ENCODE peak calls at places on chromosome 6, in six cellular contexts. I is HFFc6; J is NB4; R is stimulated activated CD8-positive, alpha-beta memory T cell treated with anti-CD3 and anti-CD28 coated beads, Interleukin-15, amount 100 ng/mL, for 1 hour; Q is GM19239; F is activated CD4-positive, alpha-beta T cell treated with anti-CD3 and anti-CD28 coated beads, Interleukin-2, amount 50 U/mL, for 1 hour. B is an unnamed sample.
A peak's percentile ranks its signal among the peaks of the same experiment; 100 is the strongest.

GRCh38 chr6:81752969-81753708 is 658 bp upstream of the TENT5A start:
- DNase-seq in J (peak; percentile 95), R (peak; percentile 30), F (peak; percentile 60), I (peak; percentile 90), Q (peak; percentile 39), B (peak; percentile 98)

GRCh38 chr6:170178561-170179477 is 112.1 kb downstream of the DLL1 start:
- DNase-seq in F (no peak), R (no peak), Q (no peak), I (peak; percentile 62), J (no peak), B (peak; percentile 73)

GRCh38 chr6:33759887-33760629 is 13.4 kb upstream of the IP6K3 start:
- DNase-seq in J (no peak), F (no peak), I (no peak), R (no peak), Q (no peak), B (no peak)

GRCh38 chr6:162481938-162482337 is 245.6 kb downstream of the PRKN start:
- DNase-seq in R (no peak), Q (no peak), F (no peak), J (no peak), I (no peak), B (no peak)

GRCh38 chr6:143579703-143580102 is 68.2 kb upstream of the FUCA2 start:
- DNase-seq in J (no peak), R (no peak), F (no peak), Q (no peak), I (peak; percentile 93), B (peak; percentile 88)

GRCh38 chr6:15247750-15248450 is 2.0 kb downstream of the JARID2 start:
- DNase-seq in R (peak; percentile 22), J (peak; percentile 80), Q (no peak), I (peak; percentile 73), F (peak; percentile 58), B (peak; percentile 86)

GRCh38 chr6:14280766-14281293 is 163.3 kb downstream of the CD83 start:
- DNase-seq in Q (no peak), J (no peak), I (no peak), F (no peak), R (no peak), B (no peak)

GRCh38 chr6:45586216-45587171 is 208.8 kb upstream of the SUPT3H start:
- DNase-seq in J (peak; percentile 23), F (peak; percentile 53), I (no peak), Q (no peak), R (peak; percentile 12), B (no peak)

GRCh38 chr6:132877003-132877402 is 62.6 kb downstream of the RPS12 start:
- DNase-seq in J (no peak), Q (no peak), I (no peak), F (no peak), R (no peak), B (no peak)

GRCh38 chr6:70280462-70280861 is 22.4 kb downstream of the COL9A1 start:
- DNase-seq in Q (no peak), R (no peak), J (no peak), I (no peak), F (no peak), B (peak; percentile 71)

GRCh38 chr6:29447670-29448069 is 8.6 kb downstream of the OR10C1 start:
- DNase-seq in R (no peak), J (no peak), I (no peak), Q (no peak), F (no peak), B (no peak)

GRCh38 chr6:142207265-142207877 is 60.3 kb downstream of the VTA1 start:
- DNase-seq in R (peak; percentile 14), F (peak; percentile 33), J (peak; percentile 56), I (peak; percentile 57), Q (no peak), B (no peak)

GRCh38 chr6:79042088-79042798 is 35.8 kb downstream of the PHIP start:
- DNase-seq in Q (no peak), I (no peak), F (no peak), R (no peak), J (no peak), B (no peak)

GRCh38 chr6:6885521-6886088 is 222.2 kb upstream of the RREB1 start:
- DNase-seq in R (no peak), F (no peak), I (no peak), Q (no peak), J (peak; percentile 99), B (peak; percentile 89)

GRCh38 chr6:67073938-67074337 is 1366.9 kb upstream of the EYS start:
- DNase-seq in Q (no peak), I (no peak), J (no peak), F (no peak), R (no peak), B (no peak)

GRCh38 chr6:29725981-29726380 is 2.7 kb downstream of the HLA-F start:
- DNase-seq in R (no peak), J (no peak), Q (no peak), I (no peak), F (no peak), B (no peak)

GRCh38 chr6:89566011-89566775 is 72.4 kb downstream of the LYRM2 start:
- DNase-seq in F (no peak), R (no peak), Q (no peak), J (no peak), I (no peak), B (no peak)

GRCh38 chr6:11248974-11249761 is 16.7 kb upstream of the NEDD9 start:
- DNase-seq in R (no peak), Q (no peak), I (no peak), F (no peak), J (no peak), B (no peak)

GRCh38 chr6:136324981-136325380 is 35.3 kb upstream of the BCLAF1 start:
- DNase-seq in Q (no peak), I (no peak), R (no peak), J (no peak), F (no peak), B (no peak)

GRCh38 chr6:44073612-44074382 is 53.5 kb downstream of the MRPL14 start:
- DNase-seq in J (peak; percentile 40), Q (peak; percentile 48), R (no peak), I (no peak), F (no peak), B (no peak)